ENCODE peak calls at places on chromosomes 13 and 19, in six cellular contexts. Z is CD8-positive, alpha-beta T cell; U is AG09309; A is T-helper 9 cell; D is A172; P is fibroblast of the aortic adventitia. I is an unnamed sample.

GRCh38 chr13:87172166-87172825 is 498.9 kb upstream of the SLITRK5 start:
- DNase-seq in Z (no peak), D (no peak), P (peak; percentile 8), A (no peak), U (no peak), I (no peak)

GRCh38 chr13:32211788-32212187 is 103.4 kb downstream of the ZAR1L start:
- DNase-seq in Z (no peak), D (peak; percentile 38), A (no peak), U (peak; percentile 98), P (peak; percentile 95), I (no peak)

GRCh38 chr13:87661471-87661870 is 9.7 kb upstream of the SLITRK5 start:
- DNase-seq in D (peak; percentile 69), A (no peak), Z (no peak), U (no peak), P (no peak), I (no peak)

GRCh38 chr13:22126433-22127021 is 455.7 kb downstream of the FGF9 start:
- DNase-seq in Z (no peak), U (no peak), A (no peak), D (no peak), P (no peak), I (no peak)

GRCh38 chr19:35116085-35116801 is 620 bp downstream of the FXYD3 start:
- DNase-seq in U (no peak), P (no peak), Z (no peak), D (no peak), A (no peak), I (no peak)

GRCh38 chr19:15479391-15480345 is at the start of gene PGLYRP2:
- DNase-seq in A (no peak), Z (no peak), U (no peak), D (no peak), P (no peak), I (peak; percentile 90)

GRCh38 chr13:98171806-98172569 is 5.1 kb downstream of the RNF113B start:
- DNase-seq in D (peak; percentile 72), A (no peak), Z (no peak), U (no peak), P (peak; percentile 50), I (peak; percentile 89)

GRCh38 chr19:11377237-11377636 is 2.8 kb downstream of the SWSAP1 start:
- DNase-seq in P (peak; percentile 91), D (peak; percentile 91), A (no peak), Z (no peak), U (peak; percentile 73), I (peak; percentile 67)

GRCh38 chr13:76884571-76885202 is 1.5 kb downstream of the KCTD12 start:
- DNase-seq in A (no peak), D (no peak), U (no peak), Z (no peak), P (peak; percentile 67), I (no peak)

GRCh38 chr13:75469087-75469486 is 12.9 kb downstream of the TBC1D4 start:
- DNase-seq in P (no peak), D (no peak), A (no peak), U (no peak), Z (no peak), I (no peak)

GRCh38 chr13:73168226-73168992 is 109.6 kb downstream of the KLF5 start:
- DNase-seq in A (no peak), U (no peak), D (peak; percentile 17), P (peak; percentile 34), Z (no peak), I (no peak)

GRCh38 chr19:58586131-58586765 is 13.1 kb upstream of the MZF1 start:
- DNase-seq in U (no peak), P (no peak), Z (no peak), D (no peak), A (no peak), I (no peak)

GRCh38 chr19:19385900-19386339 is 19.6 kb upstream of the GATAD2A start:
- DNase-seq in Z (no peak), U (no peak), A (peak; percentile 48), D (no peak), P (no peak), I (no peak)

GRCh38 chr19:10864538-10864899 is 6.8 kb upstream of the CARM1 start:
- DNase-seq in A (peak; percentile 80), D (peak; percentile 72), P (peak; percentile 82), Z (peak; percentile 57), U (no peak), I (peak; percentile 81)

GRCh38 chr19:2511991-2512390 is 36.1 kb downstream of the GADD45B start:
- DNase-seq in Z (no peak), A (no peak), D (no peak), U (no peak), P (no peak), I (no peak)

GRCh38 chr13:55554741-55555140 is 1586.0 kb upstream of the PRR20A start:
- DNase-seq in D (no peak), P (no peak), Z (no peak), A (no peak), U (no peak), I (no peak)

GRCh38 chr19:38184815-38185214 is 39.2 kb downstream of the DPF1 start:
- DNase-seq in Z (no peak), U (no peak), A (no peak), P (no peak), D (no peak), I (no peak)

GRCh38 chr13:32549788-32550187 is 11.2 kb upstream of the N4BP2L2 start:
- DNase-seq in D (no peak), Z (no peak), U (no peak), A (no peak), P (no peak), I (no peak)

GRCh38 chr13:40662866-40663265 is 3.6 kb downstream of the FOXO1 start:
- DNase-seq in U (no peak), D (no peak), P (no peak), A (no peak), Z (no peak), I (no peak)

GRCh38 chr13:106471957-106472543 is 63.4 kb downstream of the EFNB2 start:
- DNase-seq in A (no peak), Z (no peak), U (peak; percentile 61), P (peak; percentile 85), D (peak; percentile 98), I (peak; percentile 37)